ENCODE peak calls at places on chromosome 6, in nine cellular contexts. U is KBM-7; J is activated gamma-delta T cell; T is amygdala; B is dermis microvascular lymphatic vessel endothelial cell; N is GM03348; P is activated naive CD4-positive, alpha-beta T cell; F is DMS153; V is tibial artery. O is an unnamed sample.

GRCh38 chr6:136424901-136425300 is 125.3 kb downstream of the MAP7 start:
- DNase-seq in U (no peak), J (no peak), T (no peak), B (no peak), N (no peak), P (no peak), F (no peak), V (no peak), O (no peak)

GRCh38 chr6:4295058-4295788 is 159.8 kb upstream of the ECI2 start:
- DNase-seq in U (no peak), J (no peak), T (no peak), B (no peak), N (no peak), P (no peak), F (no peak), V (no peak), O (no peak)

GRCh38 chr6:168370310-168370991 is 50.9 kb upstream of the DACT2 start:
- DNase-seq in U (peak), J (peak), T (no peak), B (peak), N (peak), P (peak), F (peak), V (peak), O (peak)

GRCh38 chr6:141726158-141726557 is 406.6 kb upstream of the GJE1 start:
- DNase-seq in U (no peak), J (no peak), T (no peak), B (no peak), N (no peak), P (no peak), F (no peak), V (no peak), O (no peak)

GRCh38 chr6:47016236-47016635 is 25.9 kb downstream of the ADGRF1 start:
- DNase-seq in U (no peak), J (no peak), T (no peak), B (no peak), N (no peak), P (no peak), F (peak), V (no peak), O (no peak)

GRCh38 chr6:53209681-53210080 is 61.0 kb upstream of the GCM1 start:
- DNase-seq in U (no peak), J (no peak), T (no peak), B (no peak), N (no peak), P (no peak), F (no peak), V (no peak), O (no peak)

GRCh38 chr6:74277749-74278148 is 581.7 kb downstream of the CD109 start:
- DNase-seq in U (no peak), J (no peak), T (no peak), B (peak), N (no peak), P (no peak), F (peak), V (no peak), O (no peak)

GRCh38 chr6:372336-372911 is 19.1 kb upstream of the IRF4 start:
- DNase-seq in U (peak), J (no peak), T (no peak), B (no peak), N (no peak), P (no peak), F (no peak), V (peak), O (no peak)

GRCh38 chr6:119871520-119871919 is 522.0 kb upstream of the MAN1A1 start:
- DNase-seq in U (no peak), J (no peak), T (no peak), B (no peak), N (no peak), P (no peak), F (no peak), V (no peak), O (no peak)

GRCh38 chr6:324729-325125 is 32.4 kb downstream of the DUSP22 start:
- DNase-seq in U (no peak), J (no peak), T (no peak), B (no peak), N (no peak), P (no peak), F (no peak), V (peak), O (no peak)

GRCh38 chr6:56890066-56890465 is 64.8 kb upstream of the BEND6 start:
- DNase-seq in U (no peak), J (no peak), T (no peak), B (no peak), N (no peak), P (no peak), F (no peak), V (no peak), O (no peak)

GRCh38 chr6:26152226-26153101 is 65.2 kb downstream of the HFE start:
- DNase-seq in U (no peak), J (no peak), T (no peak), B (no peak), N (no peak), P (no peak), F (no peak), V (no peak), O (no peak)

GRCh38 chr6:106939848-106940247 is 34.7 kb downstream of the CD24 start:
- DNase-seq in U (peak), J (no peak), T (no peak), B (no peak), N (no peak), P (no peak), F (no peak), V (no peak), O (no peak)

GRCh38 chr6:125201961-125202729 is 48.6 kb downstream of the TPD52L1 start:
- DNase-seq in U (no peak), J (no peak), T (no peak), B (no peak), N (peak), P (no peak), F (no peak), V (peak), O (peak)

GRCh38 chr6:31970604-31971271 is 1.2 kb downstream of the DXO start:
- DNase-seq in U (no peak), J (no peak), T (no peak), B (no peak), N (no peak), P (no peak), F (no peak), V (no peak), O (peak)

GRCh38 chr6:34888441-34888820 is 589 bp upstream of the TAF11 start:
- DNase-seq in U (no peak), J (no peak), T (no peak), B (no peak), N (no peak), P (no peak), F (no peak), V (no peak), O (no peak)

GRCh38 chr6:18035330-18035854 is 48.0 kb upstream of the KIF13A start:
- DNase-seq in U (no peak), J (no peak), T (no peak), B (no peak), N (no peak), P (no peak), F (no peak), V (no peak), O (no peak)

GRCh38 chr6:5174756-5175155 is 86.0 kb downstream of the LYRM4 start:
- DNase-seq in U (peak), J (no peak), T (no peak), B (no peak), N (no peak), P (no peak), F (no peak), V (no peak), O (no peak)

GRCh38 chr6:158908596-158908995 is 89.4 kb upstream of the EZR start:
- DNase-seq in U (no peak), J (no peak), T (no peak), B (no peak), N (no peak), P (no peak), F (no peak), V (no peak), O (no peak)

GRCh38 chr6:73455865-73456629 is 4.0 kb upstream of the CGAS start:
- DNase-seq in U (peak), J (no peak), T (no peak), B (peak), N (no peak), P (no peak), F (no peak), V (no peak), O (no peak)

GRCh38 chr6:113833537-113833936 is 23.6 kb upstream of the MARCKS start:
- DNase-seq in U (no peak), J (no peak), T (no peak), B (no peak), N (peak), P (no peak), F (no peak), V (no peak), O (no peak)

O was measured in pancreas.